ENCODE peak calls at places on chromosome 20, in six cellular contexts. E is GM03348, J is H4, P is fibroblast of villous mesenchyme, C is GM10248, B is heart left ventricle. S is an unnamed sample.

GRCh38 chr20:25543068-25543467 is 42.3 kb downstream of the NINL start:
- DNase-seq in P (peak), C (no peak), J (no peak), E (no peak), B (no peak), S (no peak)

GRCh38 chr20:7926767-7927166 is 13.5 kb downstream of the HAO1 start:
- DNase-seq in C (no peak), J (peak), E (peak), P (peak), B (no peak), S (no peak)

GRCh38 chr20:10629946-10630345 is 43.9 kb downstream of the JAG1 start:
- DNase-seq in J (no peak), C (no peak), P (no peak), B (no peak), E (no peak), S (no peak)

GRCh38 chr20:53706008-53706481 is 112.4 kb upstream of the ZNF217 start:
- DNase-seq in P (no peak), E (peak), B (no peak), J (no peak), C (no peak), S (no peak)

GRCh38 chr20:43752561-43753301 is 25.9 kb upstream of the GTSF1L start:
- DNase-seq in P (peak), C (peak), J (peak), B (peak), E (peak), S (no peak)

GRCh38 chr20:58715709-58716475 is 23.3 kb downstream of the NPEPL1 start:
- DNase-seq in E (peak), P (no peak), J (no peak), B (peak), C (peak), S (peak)

GRCh38 chr20:47041500-47041899 is 146.9 kb downstream of the EYA2 start:
- DNase-seq in E (no peak), C (no peak), J (no peak), P (no peak), B (no peak), S (no peak)

GRCh38 chr20:60407938-60408337 is 449.7 kb downstream of the CDH26 start:
- DNase-seq in J (no peak), B (no peak), C (no peak), E (no peak), P (no peak), S (no peak)

GRCh38 chr20:62066983-62067433 is 1.3 kb upstream of the TAF4 start:
- DNase-seq in C (peak), P (no peak), B (no peak), J (no peak), E (peak), S (no peak)

GRCh38 chr20:17441745-17442144 is 89.4 kb downstream of the BFSP1 start:
- DNase-seq in B (no peak), J (no peak), C (no peak), E (no peak), P (no peak), S (no peak)

GRCh38 chr20:37777012-37777411 is 83.2 kb downstream of the CTNNBL1 start:
- DNase-seq in B (no peak), E (no peak), J (no peak), C (no peak), P (no peak), S (no peak)

GRCh38 chr20:41047279-41047974 is 18.8 kb downstream of the TOP1 start:
- DNase-seq in P (no peak), B (no peak), E (no peak), J (no peak), C (no peak), S (no peak)

GRCh38 chr20:1386323-1386722 is 6.5 kb downstream of the FKBP1A start:
- DNase-seq in C (no peak), J (no peak), B (no peak), E (no peak), P (no peak), S (no peak)

GRCh38 chr20:63434599-63435378 is 37.7 kb downstream of the KCNQ2 start:
- DNase-seq in B (no peak), J (peak), E (peak), C (peak), P (peak), S (no peak)

GRCh38 chr20:25207149-25207959 is 11.8 kb downstream of the ENTPD6 start:
- DNase-seq in E (no peak), P (no peak), C (no peak), J (no peak), B (no peak), S (no peak)

GRCh38 chr20:12984069-12984765 is 24.6 kb upstream of the SPTLC3 start:
- DNase-seq in B (no peak), C (no peak), P (peak), E (no peak), J (no peak), S (no peak)